ENCODE peak calls at places on chromosomes 5 and 9, in nine cellular contexts. H, Y, R, K, F, E, D, L and X are unnamed samples.

GRCh38 chr5:96141749-96142148 is 180.1 kb upstream of the ELL2 start:
- DNase-seq in H (no peak), Y (no peak), R (no peak), K (peak; percentile 62), F (peak; percentile 71), E (no peak), D (no peak), L (peak; percentile 58), X (no peak)

GRCh38 chr9:128733256-128733655 is 9.3 kb upstream of the ZDHHC12 start:
- DNase-seq in H (peak; percentile 90), Y (peak; percentile 95), R (peak; percentile 57), K (peak; percentile 35), F (no peak), E (peak; percentile 81), D (no peak), L (peak; percentile 28), X (peak; percentile 32)

GRCh38 chr5:43428034-43428712 is 16.0 kb upstream of the CCL28 start:
- DNase-seq in H (no peak), Y (no peak), R (no peak), K (peak; percentile 65), F (peak; percentile 98), E (peak; percentile 43), D (no peak), L (no peak), X (no peak)

GRCh38 chr5:34899066-34899465 is 16.2 kb downstream of the RAD1 start:
- DNase-seq in H (no peak), Y (no peak), R (no peak), K (peak; percentile 46), F (no peak), E (no peak), D (no peak), L (no peak), X (no peak)

GRCh38 chr9:131019387-131020239 is 10.6 kb downstream of the LAMC3 start:
- DNase-seq in H (peak; percentile 59), Y (no peak), R (no peak), K (no peak), F (no peak), E (no peak), D (no peak), L (peak; percentile 29), X (no peak)

GRCh38 chr9:129140397-129141065 is 29.3 kb downstream of the PTPA start:
- DNase-seq in H (peak; percentile 68), Y (peak; percentile 35), R (peak; percentile 45), K (peak; percentile 49), F (peak; percentile 44), E (peak; percentile 45), D (no peak), L (no peak), X (no peak)

GRCh38 chr9:96255698-96256097 is 46.3 kb downstream of the HSD17B3 start:
- DNase-seq in H (no peak), Y (no peak), R (no peak), K (no peak), F (no peak), E (no peak), D (no peak), L (no peak), X (no peak)

GRCh38 chr5:102823441-102823874 is 68.4 kb downstream of the PAM start:
- DNase-seq in H (peak; percentile 10), Y (no peak), R (no peak), K (no peak), F (no peak), E (peak; percentile 62), D (no peak), L (peak; percentile 63), X (peak; percentile 36)

GRCh38 chr5:172854451-172854871 is 20.4 kb downstream of the ERGIC1 start:
- DNase-seq in H (no peak), Y (no peak), R (peak; percentile 45), K (no peak), F (no peak), E (peak; percentile 63), D (no peak), L (no peak), X (no peak)

GRCh38 chr5:34843482-34843881 is 4.5 kb downstream of the TTC23L start:
- DNase-seq in H (no peak), Y (no peak), R (no peak), K (no peak), F (no peak), E (peak; percentile 50), D (no peak), L (no peak), X (no peak)

GRCh38 chr5:6743161-6743560 is 29.9 kb downstream of the TENT4A start:
- DNase-seq in H (no peak), Y (no peak), R (no peak), K (no peak), F (no peak), E (no peak), D (no peak), L (no peak), X (no peak)

GRCh38 chr9:97978706-97979105 is 4.4 kb upstream of the ANP32B start:
- DNase-seq in H (no peak), Y (no peak), R (no peak), K (no peak), F (no peak), E (no peak), D (no peak), L (no peak), X (no peak)

GRCh38 chr9:133967024-133967741 is 24.9 kb downstream of the VAV2 start:
- DNase-seq in H (no peak), Y (no peak), R (no peak), K (peak; percentile 54), F (peak; percentile 79), E (no peak), D (no peak), L (no peak), X (no peak)

GRCh38 chr5:43338856-43339255 is 25.6 kb upstream of the HMGCS1 start:
- DNase-seq in H (no peak), Y (no peak), R (no peak), K (no peak), F (no peak), E (no peak), D (no peak), L (no peak), X (no peak)

GRCh38 chr5:124544366-124545055 is 201.9 kb downstream of the ZNF608 start:
- DNase-seq in H (peak; percentile 37), Y (no peak), R (no peak), K (peak; percentile 4), F (no peak), E (peak; percentile 43), D (peak; percentile 29), L (no peak), X (no peak)

DNA sequence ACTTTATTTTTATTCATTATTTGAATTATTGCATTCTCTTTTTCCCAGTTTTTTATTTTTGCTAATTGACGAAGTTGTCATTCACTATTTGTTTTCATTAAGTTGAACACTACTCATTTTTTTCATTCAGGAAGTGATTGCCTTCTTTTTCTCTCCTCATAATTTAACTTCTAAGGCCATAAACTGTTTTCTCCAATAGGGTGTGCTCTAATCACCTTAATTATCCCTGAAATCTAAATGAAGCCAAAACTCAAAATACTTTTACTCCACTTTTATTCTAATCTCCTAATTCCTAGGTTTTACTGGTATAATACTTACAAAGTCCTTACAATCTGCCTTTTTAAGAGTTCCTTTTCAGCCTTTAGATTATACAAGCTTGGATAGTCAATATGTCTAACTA is 2.9 kb upstream of the OR13C2 start:
- DNase-seq in H (no peak), Y (no peak), R (no peak), K (peak; percentile 13), F (no peak), E (no peak), D (no peak), L (no peak), X (no peak)
- TF ChIP-seq CTCF in H (no peak), Y (no peak), R (no peak), K (peak; percentile 48), F (peak; percentile 43), E (peak; percentile 19), D (peak; percentile 15), L (no peak), X (peak; percentile 14)

DNA sequence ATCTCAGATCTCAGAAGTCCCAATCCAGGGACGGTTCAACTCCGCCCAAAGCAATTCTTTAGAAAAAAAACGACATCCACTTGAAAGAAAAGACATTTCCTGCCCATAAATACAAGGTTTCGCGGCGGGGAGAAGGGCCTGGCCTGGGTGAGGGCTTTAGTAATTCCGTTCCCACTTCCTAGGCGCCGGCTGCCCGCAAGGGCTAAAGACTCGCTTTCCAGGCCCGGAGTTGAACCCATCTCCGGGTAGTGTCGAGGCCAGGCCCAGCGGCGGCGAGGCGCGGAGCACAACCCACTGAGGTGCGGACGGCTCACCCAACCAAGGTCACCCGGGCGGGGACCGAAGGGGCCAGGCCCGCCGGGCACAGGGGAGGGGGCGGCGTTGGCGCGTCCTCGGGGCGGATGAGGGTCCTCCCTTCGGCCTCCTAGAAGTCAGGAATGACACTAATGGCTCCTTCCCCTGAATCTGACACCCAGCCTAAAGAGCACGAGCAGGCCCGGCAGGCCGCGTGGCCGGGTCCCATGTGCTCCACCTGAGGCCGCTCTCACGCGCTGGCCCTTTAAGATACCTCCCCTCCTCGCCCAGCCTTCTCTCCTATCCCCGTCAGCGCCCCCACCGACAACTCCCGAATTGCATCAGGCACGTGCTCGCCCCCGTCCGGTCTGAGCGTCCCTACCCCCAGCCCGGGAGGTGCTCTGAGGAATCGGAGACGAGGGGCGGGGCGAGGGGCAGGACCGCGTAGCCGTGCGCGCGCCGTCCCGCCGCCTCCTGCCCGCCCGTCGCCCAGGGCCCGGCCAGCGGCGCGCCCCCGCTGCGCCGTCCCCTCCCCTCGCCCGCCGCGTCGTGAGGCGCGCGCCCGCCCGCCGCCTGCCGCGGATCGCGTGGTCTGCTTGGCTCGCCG is 467 bp upstream of the LARP1 start:
- DNase-seq in H (peak; percentile 100), Y (peak; percentile 100), R (peak; percentile 100), K (peak; percentile 96), F (peak; percentile 96), E (peak; percentile 98), D (peak; percentile 98), L (peak; percentile 92), X (peak; percentile 97)
- TF ChIP-seq CTCF in H (peak; percentile 47), Y (no peak), R (peak; percentile 27), K (peak; percentile 27), F (no peak), E (peak; percentile 58), D (peak; percentile 58), L (peak; percentile 46), X (peak; percentile 41)

DNA sequence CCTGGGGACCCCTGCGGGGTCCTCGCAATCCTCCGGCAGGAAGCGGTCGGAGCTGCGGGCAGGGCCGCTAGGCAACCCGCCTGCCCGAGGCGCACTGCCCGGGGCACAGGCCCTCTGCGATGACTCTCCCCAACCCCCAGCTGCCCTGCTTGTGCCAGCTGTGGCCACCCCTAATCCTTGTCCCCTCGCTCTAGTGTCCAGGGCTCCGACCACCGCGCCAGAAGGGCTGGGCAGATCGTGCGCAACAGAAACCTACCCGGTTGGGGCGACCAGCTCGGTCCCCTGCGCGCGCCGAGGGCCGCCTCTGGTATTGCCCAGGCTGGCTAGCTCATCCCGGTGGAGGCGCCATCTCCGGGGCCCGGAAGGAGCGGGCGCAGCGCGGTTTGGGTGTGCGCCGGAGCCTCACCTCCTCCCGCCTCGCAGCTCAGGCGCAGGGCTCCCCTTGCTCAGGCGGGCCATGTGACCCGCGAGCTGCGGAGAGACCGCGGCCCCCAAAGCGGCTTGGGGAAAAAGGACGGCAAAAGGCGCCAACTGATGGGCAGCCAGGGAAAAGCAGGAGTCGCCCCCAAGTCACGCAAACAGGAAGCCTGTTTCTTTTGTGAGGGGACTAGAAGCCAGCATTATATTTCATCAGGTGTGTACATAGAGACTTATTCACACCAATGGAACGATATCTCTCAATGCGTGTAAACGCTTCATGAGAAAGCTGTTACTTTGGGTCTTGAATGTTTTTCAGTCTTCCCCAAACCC is 46.8 kb upstream of the RNF20 start:
- DNase-seq in H (peak; percentile 75), Y (peak; percentile 82), R (peak; percentile 39), K (no peak), F (no peak), E (peak; percentile 54), D (peak; percentile 31), L (no peak), X (no peak)
- TF ChIP-seq CTCF in H (peak; percentile 28), Y (no peak), R (no peak), K (no peak), F (no peak), E (peak; percentile 26), D (no peak), L (peak; percentile 34), X (peak; percentile 43)

GRCh38 chr5:75335952-75336624 is 932 bp upstream of the HMGCR start:
- DNase-seq in H (peak; percentile 79), Y (no peak), R (no peak), K (peak; percentile 69), F (peak; percentile 82), E (peak; percentile 88), D (peak; percentile 55), L (peak; percentile 67), X (peak; percentile 59)
- TF ChIP-seq CTCF in H (peak; percentile 34), Y (no peak), R (peak; percentile 25), K (no peak), F (peak; percentile 56), E (peak; percentile 40), D (no peak), L (peak; percentile 47), X (peak; percentile 33)